ENCODE peak calls at places on chromosomes 2 and 18, in nine cellular contexts. M is stomach, R is psoas muscle, C is Peyer's patch, S is foreskin keratinocyte, V is right atrium auricular region, J is tibial nerve, Y is heart right ventricle, W is tibial artery. G is an unnamed sample. For H3K27me3, the result is how much of the 10 kb centered on the place peaks cover.

GRCh38 chr2:223870840-223871618 is 33.6 kb upstream of the AP1S3 start:
- DNase-seq in M (no peak), R (no peak), C (no peak), S (no peak), V (no peak), J (no peak), Y (no peak), W (no peak), G (no peak)

GRCh38 chr2:232061265-232061664 is 99.8 kb downstream of the DIS3L2 start:
- DNase-seq in M (no peak), R (no peak), C (no peak), S (peak), V (no peak), J (no peak), Y (no peak), W (no peak), G (no peak)

GRCh38 chr2:183248866-183249567 is 124.8 kb downstream of the NUP35 start:
- DNase-seq in M (no peak), R (no peak), C (no peak), S (peak), V (no peak), J (no peak), Y (no peak), W (no peak), G (no peak)

GRCh38 chr18:354003-354402 is 86.2 kb upstream of the THOC1 start:
- DNase-seq in M (no peak), R (no peak), C (no peak), S (no peak), V (no peak), J (no peak), Y (no peak), W (no peak), G (no peak)

GRCh38 chr2:155485141-155485842 is 786.8 kb downstream of the KCNJ3 start:
- DNase-seq in M (no peak), R (no peak), C (no peak), S (peak), V (no peak), J (no peak), Y (no peak), W (no peak), G (no peak)

GRCh38 chr18:51522821-51523220 is 325.3 kb upstream of the MEX3C start:
- DNase-seq in M (no peak), R (no peak), C (no peak), S (peak), V (no peak), J (no peak), Y (no peak), W (no peak), G (no peak)

GRCh38 chr2:226644342-226644957 is 155.2 kb downstream of the IRS1 start:
- DNase-seq in M (no peak), R (no peak), C (no peak), S (no peak), V (no peak), J (no peak), Y (no peak), W (no peak), G (no peak)

GRCh38 chr2:21047161-21048009 is 3.5 kb upstream of the APOB start:
- DNase-seq in M (peak), R (no peak), C (peak), S (no peak), V (no peak), J (no peak), Y (no peak), W (no peak), G (no peak)

GRCh38 chr2:68119504-68119903 is 38.2 kb upstream of the PNO1 start:
- DNase-seq in M (no peak), R (no peak), C (no peak), S (no peak), V (no peak), J (no peak), Y (no peak), W (no peak), G (no peak)

GRCh38 chr18:79481041-79481790 is 85.5 kb downstream of the NFATC1 start:
- DNase-seq in M (no peak), R (peak), C (peak), S (no peak), V (no peak), J (no peak), Y (no peak), W (no peak), G (no peak)

GRCh38 chr2:156340377-156340776 is 7.9 kb upstream of the NR4A2 start:
- DNase-seq in M (no peak), R (no peak), C (no peak), S (no peak), V (no peak), J (no peak), Y (no peak), W (no peak), G (no peak)

GRCh38 chr2:26883971-26884370 is 36.0 kb downstream of the DPYSL5 start:
- DNase-seq in M (no peak), R (no peak), C (no peak), S (no peak), V (peak), J (no peak), Y (no peak), W (no peak), G (no peak)

GRCh38 chr2:69652206-69652605 is 8.7 kb upstream of the AAK1 start:
- DNase-seq in M (no peak), R (no peak), C (no peak), S (peak), V (no peak), J (no peak), Y (no peak), W (no peak), G (no peak)

GRCh38 chr2:128440087-128440665 is 121.5 kb upstream of the HS6ST1 start:
- DNase-seq in M (peak), R (no peak), C (peak), S (no peak), V (peak), J (no peak), Y (no peak), W (no peak), G (no peak)

GRCh38 chr2:233113114-233113452 is 52.9 kb downstream of the INPP5D start:
- DNase-seq in M (no peak), R (no peak), C (no peak), S (no peak), V (no peak), J (no peak), Y (no peak), W (no peak), G (no peak)

GRCh38 chr2:219058541-219059374 is 2.0 kb downstream of the IHH start:
- DNase-seq in M (peak), R (peak), C (peak), S (no peak), V (no peak), J (no peak), Y (peak), W (no peak), G (no peak)

GRCh38 chr2:200311139-200311538 is 4.6 kb downstream of the SPATS2L start:
- DNase-seq in M (no peak), R (no peak), C (no peak), S (no peak), V (no peak), J (no peak), Y (no peak), W (no peak), G (no peak)

GRCh38 chr2:10257500-10258147 is 45.1 kb upstream of the HPCAL1 start:
- DNase-seq in M (no peak), R (peak), C (no peak), S (no peak), V (no peak), J (no peak), Y (no peak), W (no peak), G (no peak)

GRCh38 chr2:32427672-32428622 is 71.1 kb downstream of the BIRC6 start:
- DNase-seq in M (no peak), R (no peak), C (no peak), S (no peak), V (no peak), J (no peak), Y (no peak), W (no peak), G (no peak)

GRCh38 chr2:213415093-213415492 is 130.8 kb downstream of the SPAG16 start:
- DNase-seq in M (no peak), R (no peak), C (no peak), S (no peak), V (no peak), J (no peak), Y (no peak), W (no peak), G (no peak)

GRCh38 chr2:72214429-72215143 is 66.9 kb upstream of the CYP26B1 start:
- DNase-seq in M (no peak), R (no peak), C (no peak), S (no peak), V (no peak), J (no peak), Y (no peak), W (no peak), G (no peak)

GRCh38 chr2:135743860-135744259 is 2.2 kb downstream of the UBXN4 start:
- DNase-seq in M (no peak), R (no peak), C (no peak), S (no peak), V (no peak), J (no peak), Y (no peak), W (no peak), G (no peak)

GRCh38 chr2:231795525-231796327 is 9.5 kb downstream of the COPS7B start:
- DNase-seq in M (peak), R (no peak), C (peak), S (peak), V (no peak), J (no peak), Y (no peak), W (no peak), G (no peak)

DNA sequence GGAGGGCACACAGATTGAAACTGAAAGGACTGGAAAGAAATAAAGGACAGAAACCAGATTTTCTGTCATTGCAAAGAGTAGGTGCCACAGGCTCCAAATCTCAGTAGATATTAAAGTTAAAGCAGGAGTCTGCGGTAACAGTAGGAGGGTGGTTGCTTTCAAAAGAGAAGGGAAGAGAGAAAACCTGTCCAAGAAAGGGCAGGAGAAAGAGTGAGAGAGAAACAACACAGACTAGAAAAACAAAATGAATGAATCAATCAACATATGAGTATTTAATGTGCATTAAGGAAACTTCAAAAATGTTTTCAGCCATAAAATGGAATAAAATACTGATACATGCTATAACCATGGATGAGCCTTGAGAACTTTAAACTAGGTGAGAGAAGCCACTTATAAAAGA is 143.1 kb upstream of the CTAGE1 start:
- DNase-seq in M (no peak), R (no peak), C (no peak), S (no peak), V (no peak), J (no peak), Y (no peak), W (no peak), G (no peak)
- H3K27ac ChIP-seq in M (no peak), R (no peak), C (no peak), S (peak), V (peak), J (no peak), Y (peak), W (peak), G (no peak)

DNA sequence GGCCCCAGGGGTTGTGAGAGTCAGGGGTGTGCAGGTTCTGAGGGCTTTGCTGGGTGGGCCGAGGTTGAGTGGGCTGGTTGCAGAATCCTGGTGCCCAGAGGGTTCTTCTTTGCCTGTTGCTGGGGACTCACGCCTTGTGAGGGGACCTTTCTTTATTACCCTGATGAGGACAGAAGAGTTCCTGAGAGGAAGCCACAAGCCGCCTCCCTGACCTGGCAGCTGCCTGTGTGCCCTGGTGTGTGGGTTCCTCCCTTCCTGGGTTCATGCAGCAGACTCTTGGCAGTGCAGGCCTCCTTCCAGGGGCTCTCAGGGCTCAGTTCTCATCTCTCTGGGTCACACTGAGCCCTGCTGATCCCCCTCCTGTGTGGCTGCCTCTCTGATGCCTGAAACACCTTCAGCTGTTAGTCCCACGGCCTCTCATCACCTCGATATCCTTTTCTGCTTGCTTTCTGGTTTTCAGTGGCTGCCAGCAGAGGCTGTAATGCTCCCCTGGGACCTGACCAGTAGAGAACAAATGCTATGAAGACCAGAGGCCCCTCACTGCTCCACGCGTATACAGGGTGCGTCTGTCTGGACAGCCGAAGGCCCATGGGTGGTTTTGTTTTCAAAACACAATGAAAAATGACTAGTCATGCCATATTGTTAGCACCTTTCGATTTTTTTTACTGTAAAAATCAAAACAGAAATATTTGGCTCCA is 191.3 kb downstream of the AGAP1 start:
- DNase-seq in M (no peak), R (no peak), C (no peak), S (no peak), V (no peak), J (no peak), Y (no peak), W (no peak), G (no peak)
- TF ChIP-seq CTCF in M (no peak), R (no peak), C (no peak), S (no peak), V (no peak), J (no peak), Y (no peak), W (no peak), G (no peak)

DNA sequence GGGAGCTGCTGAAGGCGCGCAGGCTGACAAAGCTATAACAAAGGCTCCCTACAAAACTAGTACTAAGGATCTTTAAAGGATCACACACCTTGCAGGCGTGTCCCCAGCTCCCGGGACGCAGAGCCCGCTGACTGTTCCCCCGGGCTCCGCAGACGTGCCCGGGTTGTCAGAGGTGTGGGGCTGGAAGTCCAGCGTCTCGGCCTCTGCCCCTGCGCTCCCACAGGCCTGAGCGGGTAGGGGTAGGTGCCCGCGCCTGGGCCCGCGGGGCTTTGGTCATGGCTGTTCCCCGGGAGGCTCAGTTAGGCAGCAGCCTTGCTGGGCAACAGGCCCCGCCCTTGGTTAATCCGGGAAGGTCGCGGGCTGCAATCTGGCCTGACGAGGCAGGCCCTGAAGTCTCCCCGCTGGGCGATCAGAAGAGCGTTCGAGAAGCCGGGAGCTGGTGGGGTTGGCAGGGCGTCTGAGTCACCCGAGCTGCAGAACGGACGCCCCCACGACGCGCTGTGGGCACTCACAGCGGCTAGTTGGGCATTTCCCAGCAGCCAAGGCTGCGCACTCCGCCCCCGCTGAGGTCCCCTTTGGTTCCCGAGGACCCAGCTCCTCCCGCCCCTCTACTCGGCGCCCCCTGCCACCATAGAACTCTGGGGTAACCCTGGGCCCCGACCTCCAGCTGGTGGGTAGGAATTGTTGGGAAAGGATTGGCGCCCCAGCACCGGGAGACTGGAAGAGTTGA is 13.6 kb downstream of the POU3F3 start:
- DNase-seq in M (no peak), R (no peak), C (no peak), S (no peak), V (no peak), J (no peak), Y (no peak), W (no peak), G (peak)
- H3K27me3 ChIP-seq in M (half or more), R (half or more), C (under half), S (half or more), V (half or more), J (half or more), Y (half or more), W (under half), G (under half)

GRCh38 chr18:2482711-2483475 is 88.4 kb downstream of the METTL4 start:
- DNase-seq in M (no peak), R (no peak), C (no peak), S (no peak), V (no peak), J (no peak), Y (no peak), W (no peak), G (no peak)

GRCh38 chr18:2480536-2480935 is 90.8 kb downstream of the METTL4 start:
- DNase-seq in M (no peak), R (no peak), C (no peak), S (no peak), V (no peak), J (no peak), Y (no peak), W (no peak), G (no peak)

GRCh38 chr18:2478662-2479061 is 92.6 kb downstream of the METTL4 start:
- DNase-seq in M (no peak), R (no peak), C (no peak), S (no peak), V (no peak), J (no peak), Y (no peak), W (no peak), G (no peak)
- H3K27ac ChIP-seq in M (no peak), R (no peak), C (no peak), S (no peak), V (no peak), J (no peak), Y (no peak), W (no peak), G (no peak)

GRCh38 chr2:208101716-208102631 is 22.4 kb downstream of the CRYGD start:
- DNase-seq in M (no peak), R (no peak), C (no peak), S (no peak), V (no peak), J (no peak), Y (no peak), W (no peak), G (no peak)
- TF ChIP-seq CTCF in M (no peak), R (no peak), C (no peak), S (peak), V (peak), J (no peak), Y (no peak), W (no peak), G (no peak)

GRCh38 chr2:102427249-102427648 is 4.3 kb downstream of the IL18RAP start:
- DNase-seq in M (no peak), R (no peak), C (no peak), S (no peak), V (no peak), J (no peak), Y (no peak), W (no peak), G (no peak)

GRCh38 chr2:102425441-102426132 is 2.6 kb downstream of the IL18RAP start:
- DNase-seq in M (no peak), R (no peak), C (no peak), S (no peak), V (no peak), J (no peak), Y (no peak), W (no peak), G (no peak)

GRCh38 chr2:102422910-102423309 is at the start of gene IL18RAP:
- DNase-seq in M (no peak), R (no peak), C (no peak), S (no peak), V (no peak), J (no peak), Y (no peak), W (no peak), G (no peak)

GRCh38 chr2:102423368-102423767 is 408 bp downstream of the IL18RAP start:
- DNase-seq in M (no peak), R (no peak), C (no peak), S (no peak), V (no peak), J (no peak), Y (no peak), W (no peak), G (no peak)

DNA sequence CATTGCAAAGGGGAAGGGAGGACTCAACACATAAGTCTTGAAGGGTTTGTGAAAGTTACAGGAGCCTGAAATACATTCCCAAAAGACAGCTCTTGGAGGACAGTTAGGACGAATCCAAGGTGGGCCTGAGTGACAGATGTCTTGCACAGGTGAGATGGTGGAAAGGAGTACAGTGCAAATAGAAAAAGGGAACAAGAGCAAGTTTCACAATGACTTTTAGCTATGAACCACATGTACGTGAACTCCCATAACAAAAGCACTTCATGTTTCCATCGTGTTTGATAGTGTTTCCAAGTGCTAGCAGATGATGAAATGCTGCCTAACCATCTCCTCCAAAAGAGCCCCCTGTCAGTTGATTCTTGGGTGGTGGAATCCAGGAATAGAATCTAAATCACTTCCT is 1.8 kb downstream of the IL18RAP start:
- DNase-seq in M (no peak), R (no peak), C (no peak), S (no peak), V (no peak), J (no peak), Y (no peak), W (no peak), G (no peak)
- H3K27me3 ChIP-seq in M (under half), R (under half), C (under half), S (half or more), V (under half), J (under half), Y (under half), W (under half), G (under half)

GRCh38 chr2:42025151-42025582 is 22.7 kb upstream of the PKDCC start:
- DNase-seq in M (no peak), R (peak), C (no peak), S (no peak), V (no peak), J (peak), Y (peak), W (peak), G (no peak)
- H3K27ac ChIP-seq in M (no peak), R (no peak), C (no peak), S (no peak), V (peak), J (peak), Y (peak), W (peak), G (no peak)

GRCh38 chr18:36828630-36829361 is at the start of the genes KIAA1328 and TPGS2:
- DNase-seq in M (peak), R (peak), C (peak), S (peak), V (peak), J (peak), Y (peak), W (peak), G (peak)
- TF ChIP-seq CTCF in M (no peak), R (peak), C (no peak), S (peak), V (peak), J (no peak), Y (no peak), W (peak), G (no peak)

DNA sequence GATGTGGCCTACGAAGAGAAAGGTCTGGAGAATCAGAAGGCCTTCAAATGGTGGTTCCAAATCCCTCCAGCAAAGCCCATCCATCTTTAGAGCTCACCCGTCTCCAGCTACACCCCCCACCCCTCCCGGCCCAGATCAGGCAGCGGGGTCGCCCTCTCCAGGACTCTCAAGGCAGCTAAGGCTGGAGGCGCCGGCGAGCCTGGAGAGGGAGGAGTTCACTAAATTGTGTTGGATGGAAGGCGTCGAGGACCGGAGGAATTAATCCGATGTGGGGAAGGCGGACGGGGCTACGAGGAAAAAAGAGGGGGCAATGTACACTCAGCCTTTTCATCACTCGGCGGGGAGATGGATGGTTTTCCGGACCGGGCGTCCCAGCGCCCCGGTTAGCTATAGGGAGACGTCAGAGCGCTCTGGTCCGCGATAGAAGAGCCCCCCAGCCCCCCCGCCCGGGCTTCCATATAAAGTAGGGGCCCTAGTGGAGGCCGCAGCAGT is at the start of gene GRP:
- DNase-seq in M (no peak), R (no peak), C (no peak), S (no peak), V (no peak), J (no peak), Y (no peak), W (no peak), G (no peak)
- H3K27me3 ChIP-seq in M (half or more), R (half or more), C (under half), S (half or more), V (under half), J (half or more), Y (half or more), W (under half), G (under half)

G was measured in dorsolateral prefrontal cortex.